ENCODE peak calls at places on chromosomes 6 and 20, in eight cellular contexts. One of them, this sample, is unnamed.

GRCh38 chr6:151589667-151590066 is 95.8 kb downstream of the CCDC170 start:
- DNase-seq in NCI-H2171: no peak
- DNase-seq in caudate nucleus: no peak
- DNase-seq in activated CD4-positive, alpha-beta T cell treated with anti-CD3 and anti-CD28 coated beads for 36 hours: no peak
- DNase-seq in HFF-Myc: no peak
- DNase-seq in AG08396: no peak
- DNase-seq in NCI-H2107: no peak
- DNase-seq in IMR-90: no peak
- DNase-seq in this sample: no peak

GRCh38 chr6:70563540-70563939 is 3.2 kb upstream of the SDHAF4 start:
- DNase-seq in NCI-H2171: no peak
- DNase-seq in caudate nucleus: no peak
- DNase-seq in activated CD4-positive, alpha-beta T cell treated with anti-CD3 and anti-CD28 coated beads for 36 hours: no peak
- DNase-seq in HFF-Myc: no peak
- DNase-seq in AG08396: no peak
- DNase-seq in NCI-H2107: no peak
- DNase-seq in IMR-90: peak; percentile 24
- DNase-seq in this sample: peak; percentile 41

GRCh38 chr6:17381429-17382147 is 11.8 kb upstream of the CAP2 start:
- DNase-seq in NCI-H2171: no peak
- DNase-seq in caudate nucleus: no peak
- DNase-seq in activated CD4-positive, alpha-beta T cell treated with anti-CD3 and anti-CD28 coated beads for 36 hours: no peak
- DNase-seq in HFF-Myc: no peak
- DNase-seq in AG08396: peak; percentile 54
- DNase-seq in NCI-H2107: no peak
- DNase-seq in IMR-90: peak; percentile 83
- DNase-seq in this sample: peak; percentile 80

GRCh38 chr6:108117427-108118358 is 43.2 kb upstream of the OSTM1 start:
- DNase-seq in NCI-H2171: peak; percentile 29
- DNase-seq in caudate nucleus: no peak
- DNase-seq in activated CD4-positive, alpha-beta T cell treated with anti-CD3 and anti-CD28 coated beads for 36 hours: peak; percentile 40
- DNase-seq in HFF-Myc: no peak
- DNase-seq in AG08396: peak; percentile 50
- DNase-seq in NCI-H2107: no peak
- DNase-seq in IMR-90: peak; percentile 21
- DNase-seq in this sample: peak; percentile 25

GRCh38 chr20:15643713-15644112 is 929.5 kb downstream of the KIF16B start:
- DNase-seq in NCI-H2171: no peak
- DNase-seq in caudate nucleus: no peak
- DNase-seq in activated CD4-positive, alpha-beta T cell treated with anti-CD3 and anti-CD28 coated beads for 36 hours: no peak
- DNase-seq in HFF-Myc: no peak
- DNase-seq in AG08396: no peak
- DNase-seq in NCI-H2107: no peak
- DNase-seq in IMR-90: peak; percentile 10
- DNase-seq in this sample: peak; percentile 23

GRCh38 chr20:25480156-25480555 is 72.7 kb downstream of the GINS1 start:
- DNase-seq in NCI-H2171: no peak
- DNase-seq in caudate nucleus: no peak
- DNase-seq in activated CD4-positive, alpha-beta T cell treated with anti-CD3 and anti-CD28 coated beads for 36 hours: no peak
- DNase-seq in HFF-Myc: no peak
- DNase-seq in AG08396: no peak
- DNase-seq in NCI-H2107: no peak
- DNase-seq in IMR-90: no peak
- DNase-seq in this sample: no peak

GRCh38 chr6:127022297-127022696 is 96.2 kb upstream of the RSPO3 start:
- DNase-seq in NCI-H2171: no peak
- DNase-seq in caudate nucleus: no peak
- DNase-seq in activated CD4-positive, alpha-beta T cell treated with anti-CD3 and anti-CD28 coated beads for 36 hours: no peak
- DNase-seq in HFF-Myc: peak; percentile 87
- DNase-seq in AG08396: peak; percentile 4
- DNase-seq in NCI-H2107: no peak
- DNase-seq in IMR-90: no peak
- DNase-seq in this sample: peak; percentile 63

GRCh38 chr6:64483956-64484499 is 848.4 kb downstream of the PHF3 start:
- DNase-seq in NCI-H2171: no peak
- DNase-seq in caudate nucleus: no peak
- DNase-seq in activated CD4-positive, alpha-beta T cell treated with anti-CD3 and anti-CD28 coated beads for 36 hours: no peak
- DNase-seq in HFF-Myc: no peak
- DNase-seq in AG08396: no peak
- DNase-seq in NCI-H2107: no peak
- DNase-seq in IMR-90: no peak
- DNase-seq in this sample: no peak

GRCh38 chr6:17470953-17471335 is 77.5 kb downstream of the CAP2 start:
- DNase-seq in NCI-H2171: no peak
- DNase-seq in caudate nucleus: no peak
- DNase-seq in activated CD4-positive, alpha-beta T cell treated with anti-CD3 and anti-CD28 coated beads for 36 hours: no peak
- DNase-seq in HFF-Myc: no peak
- DNase-seq in AG08396: no peak
- DNase-seq in NCI-H2107: no peak
- DNase-seq in IMR-90: peak; percentile 77
- DNase-seq in this sample: peak; percentile 82

GRCh38 chr6:72968704-72969103 is 256.6 kb downstream of the KHDC1L start:
- DNase-seq in NCI-H2171: no peak
- DNase-seq in caudate nucleus: no peak
- DNase-seq in activated CD4-positive, alpha-beta T cell treated with anti-CD3 and anti-CD28 coated beads for 36 hours: no peak
- DNase-seq in HFF-Myc: no peak
- DNase-seq in AG08396: no peak
- DNase-seq in NCI-H2107: no peak
- DNase-seq in IMR-90: peak; percentile 92
- DNase-seq in this sample: no peak

GRCh38 chr6:80535914-80536565 is 429.6 kb downstream of the BCKDHB start:
- DNase-seq in NCI-H2171: peak; percentile 2
- DNase-seq in caudate nucleus: no peak
- DNase-seq in activated CD4-positive, alpha-beta T cell treated with anti-CD3 and anti-CD28 coated beads for 36 hours: no peak
- DNase-seq in HFF-Myc: peak; percentile 50
- DNase-seq in AG08396: no peak
- DNase-seq in NCI-H2107: no peak
- DNase-seq in IMR-90: peak; percentile 79
- DNase-seq in this sample: peak; percentile 45

GRCh38 chr6:109091314-109092009 is 3.2 kb downstream of the SESN1 start:
- DNase-seq in NCI-H2171: no peak
- DNase-seq in caudate nucleus: no peak
- DNase-seq in activated CD4-positive, alpha-beta T cell treated with anti-CD3 and anti-CD28 coated beads for 36 hours: no peak
- DNase-seq in HFF-Myc: no peak
- DNase-seq in AG08396: no peak
- DNase-seq in NCI-H2107: no peak
- DNase-seq in IMR-90: no peak
- DNase-seq in this sample: peak; percentile 19

This sample was measured in choroid plexus epithelial cell.